ENCODE peak calls at places on chromosomes 5 and 9, in five cellular contexts. G is IMR-90, Z is GM12864, I is GM12865, R is fibroblast of the aortic adventitia. N is an unnamed sample.

GRCh38 chr9:109063765-109064164 is 50.5 kb upstream of the CTNNAL1 start:
- DNase-seq in G (peak; percentile 57), Z (no peak), I (no peak), R (peak; percentile 16), N (peak; percentile 11)

GRCh38 chr5:173745123-173745522 is 128.7 kb upstream of the BOD1 start:
- DNase-seq in G (no peak), Z (peak; percentile 74), I (peak; percentile 85), R (no peak), N (no peak)

GRCh38 chr5:68505917-68506860 is 290.6 kb downstream of the PIK3R1 start:
- DNase-seq in G (peak; percentile 67), Z (no peak), I (no peak), R (peak; percentile 44), N (peak; percentile 78)

GRCh38 chr9:130378875-130379648 is 65.7 kb upstream of the ASS1 start:
- DNase-seq in G (no peak), Z (no peak), I (no peak), R (no peak), N (no peak)

GRCh38 chr9:78314550-78314949 is 17.6 kb downstream of the PSAT1 start:
- DNase-seq in G (no peak), Z (no peak), I (no peak), R (no peak), N (no peak)

GRCh38 chr5:156991714-156992113 is 28.7 kb upstream of the TIMD4 start:
- DNase-seq in G (no peak), Z (no peak), I (no peak), R (no peak), N (no peak)

GRCh38 chr9:133704711-133705181 is 33.4 kb downstream of the SARDH start:
- DNase-seq in G (no peak), Z (no peak), I (no peak), R (no peak), N (no peak)

GRCh38 chr9:18573157-18573556 is 99.2 kb downstream of the ADAMTSL1 start:
- DNase-seq in G (no peak), Z (no peak), I (no peak), R (no peak), N (no peak)

GRCh38 chr5:61991861-61992260 is 314.1 kb upstream of the KIF2A start:
- DNase-seq in G (no peak), Z (no peak), I (no peak), R (no peak), N (peak; percentile 14)

GRCh38 chr5:14464661-14465060 is 116.9 kb upstream of the OTULINL start:
- DNase-seq in G (no peak), Z (no peak), I (no peak), R (no peak), N (no peak)

GRCh38 chr5:37850128-37850865 is 10.5 kb upstream of the GDNF start:
- DNase-seq in G (peak; percentile 44), Z (no peak), I (no peak), R (peak; percentile 58), N (peak; percentile 94)

GRCh38 chr9:97500263-97500662 is 1.2 kb upstream of the TMOD1 start:
- DNase-seq in G (no peak), Z (no peak), I (peak; percentile 27), R (no peak), N (no peak)

GRCh38 chr9:97502222-97502983 is 937 bp downstream of the TMOD1 start:
- DNase-seq in G (no peak), Z (no peak), I (peak; percentile 54), R (no peak), N (no peak)

GRCh38 chr9:97500765-97501176 is 695 bp upstream of the TMOD1 start:
- DNase-seq in G (no peak), Z (no peak), I (no peak), R (no peak), N (no peak)

GRCh38 chr9:97501972-97502221 is 431 bp downstream of the TMOD1 start:
- DNase-seq in G (no peak), Z (no peak), I (no peak), R (no peak), N (no peak)

GRCh38 chr9:97501177-97501971 is at the start of gene TMOD1:
- DNase-seq in G (peak; percentile 34), Z (peak; percentile 47), I (peak; percentile 88), R (no peak), N (no peak)
- TF ChIP-seq CTCF in G (peak; percentile 18), Z (peak; percentile 24), I (peak; percentile 35), R (no peak), N (no peak)

GRCh38 chr5:99033014-99033931 is 104.5 kb upstream of the CHD1 start:
- DNase-seq in G (peak; percentile 7), Z (no peak), I (no peak), R (peak; percentile 27), N (peak; percentile 10)
- H3K4me3 ChIP-seq in G (peak overlapping the region; percentile 55), Z (peak overlapping the region; percentile 43), I (peak overlapping the region; percentile 45), R (peak overlapping the region; percentile 46), N (no peak overlapping the region)

GRCh38 chr5:74184649-74185048 is 455.9 kb downstream of the ENC1 start:
- DNase-seq in G (no peak), Z (no peak), I (no peak), R (no peak), N (no peak)

GRCh38 chr5:74187757-74188156 is 452.8 kb downstream of the ENC1 start:
- DNase-seq in G (no peak), Z (no peak), I (no peak), R (no peak), N (no peak)

GRCh38 chr5:74183041-74183440 is 457.5 kb downstream of the ENC1 start:
- DNase-seq in G (no peak), Z (no peak), I (no peak), R (no peak), N (peak; percentile 43)

GRCh38 chr5:74186351-74187315 is 453.9 kb downstream of the ENC1 start:
- DNase-seq in G (peak; percentile 80), Z (no peak), I (no peak), R (peak; percentile 88), N (no peak)

DNA sequence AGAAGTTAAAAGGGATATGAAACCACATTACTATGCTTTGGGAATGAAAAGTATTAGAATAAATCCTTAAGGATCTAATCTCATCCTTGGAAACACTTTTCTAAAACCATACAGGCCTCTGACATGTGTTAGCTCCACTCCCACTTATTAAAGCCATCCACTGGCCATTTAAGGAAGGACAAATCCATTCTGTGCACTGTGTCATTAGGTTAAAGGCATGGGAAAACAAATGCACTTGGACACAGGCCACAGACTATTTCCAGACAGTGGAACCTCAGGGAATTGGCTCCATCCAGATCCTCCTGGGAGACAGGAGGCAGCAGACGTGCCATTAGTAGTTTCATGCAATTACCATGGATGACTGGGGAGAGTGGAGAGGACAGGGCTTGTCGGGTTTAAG is 454.9 kb downstream of the ENC1 start:
- DNase-seq in G (no peak), Z (no peak), I (no peak), R (peak; percentile 31), N (no peak)
- TF ChIP-seq CTCF in G (no peak), Z (no peak), I (no peak), R (no peak), N (no peak)

GRCh38 chr5:92435781-92436180 is 1052.7 kb upstream of the ARRDC3 start:
- DNase-seq in G (no peak), Z (no peak), I (no peak), R (no peak), N (no peak)
- H3K4me3 ChIP-seq in G (no peak overlapping the region), Z (no peak overlapping the region), I (no peak overlapping the region), R (no peak overlapping the region), N (no peak overlapping the region)

DNA sequence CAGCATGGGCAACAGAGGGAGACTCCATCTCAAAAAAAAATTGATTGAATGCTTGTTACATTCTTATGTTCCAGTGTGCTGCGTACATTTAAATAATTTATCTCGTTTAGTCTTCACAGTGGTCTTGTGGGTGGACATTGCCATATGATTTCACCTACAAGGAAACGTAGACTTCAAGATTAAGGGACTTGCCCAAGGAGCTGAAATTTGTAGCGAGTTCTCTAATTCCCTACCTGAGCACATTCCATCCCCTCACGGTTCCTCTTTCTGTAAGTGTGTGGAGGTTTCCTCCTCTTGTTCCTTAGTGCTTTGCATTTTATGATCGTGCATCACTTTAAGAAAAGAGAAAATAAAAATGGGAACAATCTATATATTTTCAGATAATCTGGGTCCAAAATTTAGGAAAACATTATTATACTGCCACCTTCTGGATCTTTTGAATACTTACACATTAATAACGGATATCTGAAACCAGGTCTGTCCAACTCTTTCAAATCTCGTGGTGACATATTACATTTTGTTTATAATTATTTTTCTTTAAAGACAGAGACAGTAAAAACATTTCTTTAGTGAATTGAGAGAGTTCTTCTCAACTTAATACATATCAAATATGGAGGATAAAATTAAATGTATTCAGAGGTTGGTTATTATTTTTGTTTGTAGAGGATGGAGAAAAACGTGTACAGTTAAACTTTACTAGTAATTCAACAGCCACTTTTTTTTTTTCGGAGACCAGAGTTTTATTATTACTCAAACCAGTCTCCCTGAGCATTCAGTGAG is 29.9 kb upstream of the C7 start:
- DNase-seq in G (peak; percentile 45), Z (no peak), I (peak; percentile 20), R (peak; percentile 63), N (peak; percentile 54)
- TF ChIP-seq CTCF in G (peak; percentile 60), Z (peak; percentile 27), I (peak; percentile 19), R (peak; percentile 20), N (peak; percentile 41)

DNA sequence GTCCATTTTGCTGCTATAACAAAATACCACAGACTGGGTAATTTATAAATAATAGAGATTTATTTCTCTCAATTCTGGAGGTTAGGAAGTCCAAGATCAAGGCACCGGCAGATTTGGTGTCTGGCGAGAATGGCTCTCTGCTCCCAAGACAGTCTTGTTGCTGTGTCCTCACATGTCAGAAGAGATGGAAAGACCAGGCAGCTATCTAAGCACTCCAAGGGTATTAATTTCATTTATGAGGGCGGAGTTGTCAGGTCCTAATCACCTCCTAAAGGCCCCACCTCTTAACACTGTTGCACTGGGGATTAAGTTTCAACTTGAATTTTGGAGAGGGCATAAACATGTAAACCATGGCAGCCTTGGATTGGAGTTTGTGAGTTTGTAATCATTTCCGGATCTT is 30.3 kb downstream of the ADCY2 start:
- DNase-seq in G (no peak), Z (no peak), I (no peak), R (no peak), N (no peak)
- H3K4me3 ChIP-seq in G (no peak overlapping the region), Z (no peak overlapping the region), I (no peak overlapping the region), R (no peak overlapping the region), N (no peak overlapping the region)

N was measured in fibroblast of mammary gland.